ENCODE peak calls at places on chromosomes 7 and 10, in eight cellular contexts. N is ovary, V is uterus, Z is testis, I is HepG2, S is stomach, C is right lobe of liver, J is body of pancreas. E is an unnamed sample.

GRCh38 chr10:119521443-119522204 is 20.9 kb downstream of the RGS10 start:
- DNase-seq in N (no peak), V (no peak), Z (no peak), I (peak), S (no peak), C (no peak), J (no peak), E (no peak)

GRCh38 chr10:97748116-97748515 is 11.2 kb downstream of the ZFYVE27 start:
- DNase-seq in N (no peak), V (no peak), Z (no peak), I (no peak), S (no peak), C (no peak), J (no peak), E (no peak)

GRCh38 chr7:151876112-151876898 is 610 bp downstream of the PRKAG2 start:
- DNase-seq in N (peak), V (peak), Z (peak), I (no peak), S (peak), C (peak), J (peak), E (peak)

GRCh38 chr10:96614515-96614914 is 27.7 kb upstream of the TM9SF3 start:
- DNase-seq in N (no peak), V (no peak), Z (no peak), I (peak), S (no peak), C (no peak), J (no peak), E (peak)

GRCh38 chr7:23594879-23595604 is 2.1 kb upstream of the CCDC126 start:
- DNase-seq in N (no peak), V (no peak), Z (no peak), I (peak), S (no peak), C (no peak), J (no peak), E (no peak)

GRCh38 chr7:77657427-77658331 is 38.6 kb upstream of the RSBN1L start:
- DNase-seq in N (no peak), V (no peak), Z (peak), I (peak), S (no peak), C (no peak), J (peak), E (no peak)

GRCh38 chr10:68784476-68784875 is 42.9 kb upstream of the STOX1 start:
- DNase-seq in N (no peak), V (no peak), Z (no peak), I (no peak), S (no peak), C (no peak), J (no peak), E (no peak)

GRCh38 chr10:17527530-17528146 is 73.2 kb upstream of the ST8SIA6 start:
- DNase-seq in N (no peak), V (no peak), Z (no peak), I (no peak), S (no peak), C (no peak), J (no peak), E (no peak)

GRCh38 chr7:115707236-115707635 is 323.3 kb downstream of the TFEC start:
- DNase-seq in N (no peak), V (no peak), Z (no peak), I (peak), S (no peak), C (no peak), J (peak), E (no peak)

GRCh38 chr7:55367283-55367840 is 2.2 kb downstream of the LANCL2 start:
- DNase-seq in N (no peak), V (no peak), Z (no peak), I (no peak), S (no peak), C (no peak), J (no peak), E (no peak)

GRCh38 chr7:22566176-22566575 is 66.2 kb upstream of the STEAP1B start:
- DNase-seq in N (no peak), V (no peak), Z (no peak), I (no peak), S (no peak), C (peak), J (no peak), E (no peak)

GRCh38 chr7:14954035-14954434 is 51.5 kb upstream of the DGKB start:
- DNase-seq in N (no peak), V (no peak), Z (no peak), I (no peak), S (no peak), C (no peak), J (no peak), E (no peak)

GRCh38 chr10:6009159-6009558 is 31.8 kb upstream of the IL15RA start:
- DNase-seq in N (no peak), V (no peak), Z (no peak), I (no peak), S (no peak), C (no peak), J (no peak), E (no peak)

GRCh38 chr7:83579740-83580139 is 69.2 kb downstream of the SEMA3E start:
- DNase-seq in N (no peak), V (no peak), Z (no peak), I (no peak), S (no peak), C (no peak), J (no peak), E (no peak)

GRCh38 chr10:114271779-114272167 is 32.7 kb downstream of the VWA2 start:
- DNase-seq in N (no peak), V (peak), Z (no peak), I (no peak), S (peak), C (no peak), J (peak), E (peak)

GRCh38 chr10:49272251-49273081 is 26.5 kb upstream of the C10orf71 start:
- DNase-seq in N (no peak), V (peak), Z (no peak), I (no peak), S (no peak), C (no peak), J (peak), E (no peak)

GRCh38 chr7:154832557-154833138 is 170.3 kb downstream of the PAXIP1 start:
- DNase-seq in N (no peak), V (no peak), Z (no peak), I (peak), S (peak), C (peak), J (no peak), E (peak)

GRCh38 chr7:142587578-142588191 is 161.6 kb upstream of the PRSS1 start:
- DNase-seq in N (no peak), V (no peak), Z (peak), I (peak), S (no peak), C (no peak), J (peak), E (no peak)

GRCh38 chr7:25389489-25390106 is 161.3 kb upstream of the NPVF start:
- DNase-seq in N (no peak), V (no peak), Z (peak), I (peak), S (no peak), C (no peak), J (peak), E (peak)

GRCh38 chr7:1817061-1817712 is 147.1 kb downstream of the ELFN1 start:
- DNase-seq in N (no peak), V (no peak), Z (no peak), I (no peak), S (no peak), C (no peak), J (no peak), E (no peak)

GRCh38 chr10:68665841-68666240 is 55.2 kb upstream of the CCAR1 start:
- DNase-seq in N (no peak), V (no peak), Z (no peak), I (no peak), S (no peak), C (no peak), J (no peak), E (no peak)

GRCh38 chr10:68871105-68871711 is 29.9 kb upstream of the DDX50 start:
- DNase-seq in N (no peak), V (peak), Z (peak), I (peak), S (no peak), C (no peak), J (no peak), E (peak)

GRCh38 chr7:36216063-36216684 is 63.1 kb downstream of the EEPD1 start:
- DNase-seq in N (no peak), V (no peak), Z (no peak), I (peak), S (no peak), C (no peak), J (peak), E (peak)

GRCh38 chr7:139358541-139359365 is 941 bp upstream of the LUC7L2 start:
- DNase-seq in N (no peak), V (no peak), Z (peak), I (no peak), S (no peak), C (no peak), J (peak), E (peak)

GRCh38 chr7:18212308-18212707 is 184.7 kb upstream of the PRPS1L1 start:
- DNase-seq in N (no peak), V (no peak), Z (no peak), I (no peak), S (no peak), C (no peak), J (no peak), E (no peak)

GRCh38 chr10:60733189-60733815 is 45.0 kb upstream of the CDK1 start:
- DNase-seq in N (peak), V (no peak), Z (peak), I (no peak), S (peak), C (no peak), J (peak), E (peak)

GRCh38 chr10:21733710-21734109 is 199.7 kb downstream of the MLLT10 start:
- DNase-seq in N (no peak), V (no peak), Z (no peak), I (no peak), S (no peak), C (no peak), J (no peak), E (no peak)

GRCh38 chr7:37694208-37695080 is 10.9 kb downstream of the GPR141 start:
- DNase-seq in N (no peak), V (no peak), Z (no peak), I (no peak), S (no peak), C (no peak), J (peak), E (peak)

GRCh38 chr7:105376901-105377533 is 11.7 kb downstream of the SRPK2 start:
- DNase-seq in N (no peak), V (no peak), Z (no peak), I (no peak), S (no peak), C (no peak), J (no peak), E (no peak)

GRCh38 chr7:133543657-133544056 is 290.8 kb downstream of the EXOC4 start:
- DNase-seq in N (no peak), V (no peak), Z (no peak), I (no peak), S (no peak), C (no peak), J (no peak), E (no peak)

GRCh38 chr10:61795551-61795950 is 105.9 kb upstream of the ARID5B start:
- DNase-seq in N (no peak), V (no peak), Z (no peak), I (no peak), S (no peak), C (no peak), J (no peak), E (no peak)

GRCh38 chr10:126264089-126265018 is 123.9 kb downstream of the ADAM12 start:
- DNase-seq in N (no peak), V (no peak), Z (no peak), I (no peak), S (no peak), C (no peak), J (no peak), E (no peak)

GRCh38 chr7:106480616-106481031 is 180.3 kb downstream of the CCDC71L start:
- DNase-seq in N (no peak), V (no peak), Z (no peak), I (no peak), S (no peak), C (no peak), J (no peak), E (no peak)

GRCh38 chr10:12875100-12875499 is 126.4 kb downstream of the CCDC3 start:
- DNase-seq in N (no peak), V (peak), Z (peak), I (no peak), S (no peak), C (peak), J (peak), E (no peak)

GRCh38 chr7:28155019-28155660 is 25.5 kb downstream of the JAZF1 start:
- DNase-seq in N (no peak), V (no peak), Z (no peak), I (no peak), S (no peak), C (no peak), J (no peak), E (no peak)

GRCh38 chr10:69734797-69735468 is 66.8 kb upstream of the COL13A1 start:
- DNase-seq in N (no peak), V (no peak), Z (no peak), I (no peak), S (no peak), C (no peak), J (no peak), E (no peak)

GRCh38 chr7:19122018-19122588 is 4.7 kb upstream of the TWIST1 start:
- DNase-seq in N (no peak), V (no peak), Z (no peak), I (no peak), S (no peak), C (no peak), J (no peak), E (no peak)

GRCh38 chr10:44173558-44173894 is 211.4 kb downstream of the CXCL12 start:
- DNase-seq in N (no peak), V (no peak), Z (no peak), I (no peak), S (no peak), C (no peak), J (no peak), E (no peak)

GRCh38 chr10:84784749-84785148 is 456.4 kb downstream of the CCSER2 start:
- DNase-seq in N (no peak), V (no peak), Z (no peak), I (no peak), S (no peak), C (no peak), J (no peak), E (no peak)
- TF ChIP-seq POLR2A in N (no peak), V (no peak), Z (no peak), I (no peak), S (no peak), C (no peak), J (no peak), E (no peak)

GRCh38 chr7:95485749-95486148 is at the start of gene ASB4:
- DNase-seq in N (no peak), V (no peak), Z (no peak), I (no peak), S (no peak), C (no peak), J (no peak), E (peak)
- H3K4me3 ChIP-seq in N (no peak), V (no peak), Z (no peak), I (peak), S (no peak), C (no peak), J (no peak), E (no peak)

GRCh38 chr10:93468532-93469213 is 13.5 kb downstream of the MYOF start:
- DNase-seq in N (no peak), V (peak), Z (no peak), I (peak), S (no peak), C (no peak), J (peak), E (peak)
- TF ChIP-seq CTCF in N (no peak), V (no peak), Z (no peak), I (no peak), S (no peak), C (no peak), J (no peak), E (peak)

DNA sequence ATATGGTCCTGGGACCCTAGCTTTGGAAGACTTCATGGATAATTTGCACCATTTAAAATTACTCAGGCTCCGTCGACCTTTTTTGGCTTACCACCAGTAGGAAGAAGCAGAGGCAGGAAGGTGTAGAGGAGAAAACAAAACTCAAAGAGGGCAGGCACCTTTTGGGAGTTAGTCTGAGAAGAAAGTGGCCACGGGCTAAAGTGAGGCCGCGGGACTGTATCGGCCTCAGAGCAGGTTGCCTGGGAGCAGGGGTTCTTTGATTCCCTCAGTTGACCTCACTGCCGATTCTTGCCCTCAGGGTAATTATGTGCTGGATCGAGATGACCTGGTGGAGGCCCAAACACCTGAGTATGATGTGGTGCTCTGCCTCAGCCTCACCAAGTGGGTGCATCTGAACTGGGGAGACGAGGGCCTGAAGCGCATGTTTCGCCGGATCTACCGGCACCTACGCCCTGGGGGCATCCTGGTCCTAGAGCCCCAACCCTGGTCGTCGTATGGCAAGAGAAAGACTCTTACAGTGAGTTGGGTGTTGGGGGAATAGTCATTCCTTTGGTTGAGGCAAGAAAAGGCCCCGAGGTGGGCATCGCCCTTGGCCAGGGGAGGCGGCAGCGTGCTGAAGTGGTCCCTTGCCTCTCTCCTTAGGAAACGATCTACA is 3.1 kb downstream of the MEPCE start:
- DNase-seq in N (no peak), V (no peak), Z (no peak), I (no peak), S (no peak), C (no peak), J (no peak), E (no peak)
- TF ChIP-seq POLR2A in N (no peak), V (no peak), Z (no peak), I (no peak), S (no peak), C (no peak), J (no peak), E (no peak)

DNA sequence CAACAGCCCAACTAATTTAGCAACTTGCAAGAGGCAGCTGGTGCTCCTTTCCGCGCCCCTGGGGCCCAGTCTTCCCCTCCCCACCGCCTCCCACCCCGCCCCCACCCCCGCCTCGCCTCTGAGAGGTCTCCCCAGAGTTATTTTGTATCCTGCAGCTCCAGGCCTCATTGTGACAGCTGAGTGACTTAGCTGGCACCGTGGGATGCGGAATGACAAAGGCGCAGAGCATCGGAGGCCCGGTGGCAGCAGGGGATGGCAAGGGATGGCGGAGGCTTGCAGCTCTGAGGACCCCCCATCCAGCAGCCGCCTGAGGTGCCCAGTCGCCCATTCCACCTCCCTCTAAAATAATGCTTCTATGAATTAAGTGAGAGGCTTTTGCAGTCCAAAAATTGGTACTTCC is 12.5 kb upstream of the KAT6B start:
- DNase-seq in N (no peak), V (no peak), Z (no peak), I (no peak), S (no peak), C (no peak), J (no peak), E (no peak)
- H3K4me3 ChIP-seq in N (no peak), V (no peak), Z (no peak), I (no peak), S (no peak), C (no peak), J (no peak), E (no peak)

GRCh38 chr10:87658383-87658795 is 1.3 kb upstream of the PAPSS2 start:
- DNase-seq in N (no peak), V (no peak), Z (no peak), I (no peak), S (no peak), C (no peak), J (no peak), E (no peak)

GRCh38 chr10:87658858-87659555 is 671 bp upstream of the PAPSS2 start:
- DNase-seq in N (no peak), V (no peak), Z (peak), I (no peak), S (peak), C (no peak), J (no peak), E (no peak)

GRCh38 chr10:87660484-87661133 is 931 bp downstream of the PAPSS2 start:
- DNase-seq in N (peak), V (peak), Z (peak), I (no peak), S (peak), C (peak), J (peak), E (peak)

GRCh38 chr10:87661861-87662785 is 2.4 kb downstream of the PAPSS2 start:
- DNase-seq in N (no peak), V (no peak), Z (no peak), I (no peak), S (no peak), C (no peak), J (no peak), E (no peak)

GRCh38 chr10:87659571-87660483 is at the start of gene PAPSS2:
- DNase-seq in N (peak), V (peak), Z (peak), I (no peak), S (peak), C (peak), J (peak), E (peak)
- TF ChIP-seq CTCF in N (no peak), V (no peak), Z (no peak), I (no peak), S (no peak), C (no peak), J (no peak), E (no peak)

GRCh38 chr7:92832623-92833023 is 3.8 kb downstream of the CDK6 start:
- DNase-seq in N (no peak), V (no peak), Z (no peak), I (no peak), S (no peak), C (no peak), J (no peak), E (no peak)
- TF ChIP-seq POLR2A in N (no peak), V (no peak), Z (no peak), I (no peak), S (no peak), C (no peak), J (peak), E (no peak)

GRCh38 chr7:101900103-101900502 is 82.7 kb downstream of the CUX1 start:
- DNase-seq in N (no peak), V (no peak), Z (no peak), I (no peak), S (no peak), C (no peak), J (no peak), E (no peak)
- H3K4me3 ChIP-seq in N (no peak), V (peak), Z (no peak), I (no peak), S (no peak), C (no peak), J (no peak), E (no peak)

DNA sequence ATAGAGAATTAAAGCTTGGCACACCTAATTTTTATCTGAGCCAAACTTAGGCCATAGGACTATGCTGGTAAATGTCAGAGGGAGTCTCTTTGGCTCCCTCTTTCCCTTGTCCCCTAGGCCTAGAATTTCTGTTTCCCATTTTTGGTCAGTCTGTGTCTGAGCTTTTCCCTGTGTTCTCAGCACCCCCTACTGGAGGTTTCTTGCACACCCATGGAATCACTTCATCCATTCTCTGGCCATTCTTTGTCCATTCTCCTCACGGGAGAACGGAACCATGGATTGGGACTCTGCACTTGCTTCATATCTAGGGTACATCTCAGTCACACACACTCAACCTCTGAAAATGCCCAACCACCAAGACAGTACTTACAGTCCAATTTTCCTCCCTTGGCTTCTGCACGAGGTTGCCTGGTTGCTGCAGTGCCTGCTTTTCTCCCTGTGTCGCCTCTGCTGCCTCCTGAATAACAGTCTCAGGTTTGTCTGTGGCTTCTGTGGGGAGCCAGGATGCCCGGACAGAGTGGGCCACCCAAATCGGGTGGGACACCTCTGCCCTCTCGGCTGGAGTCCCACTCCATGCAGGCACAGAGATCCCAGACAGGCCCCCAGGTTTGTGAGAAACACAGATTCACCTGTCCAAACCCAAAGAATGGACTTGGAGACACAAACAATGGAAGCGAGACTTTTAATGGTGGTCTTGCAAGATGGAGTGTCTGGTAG is 35.1 kb upstream of the DNAH11 start:
- DNase-seq in N (no peak), V (no peak), Z (peak), I (peak), S (peak), C (peak), J (peak), E (peak)
- TF ChIP-seq CTCF in N (no peak), V (peak), Z (peak), I (peak), S (peak), C (peak), J (peak), E (peak)

E was measured in adrenal gland.